ENCODE peak calls at places on chromosomes 4 and X, in ten cellular contexts. E, K, O, U, Y, M, V, N, B and S are unnamed samples.

GRCh38 chr4:11912886-11913285 is 484.2 kb upstream of the HS3ST1 start:
- DNase-seq in E (no peak), K (no peak), O (no peak), U (no peak), Y (peak; percentile 82), M (no peak), V (peak; percentile 39), N (peak; percentile 38), B (no peak), S (no peak)

GRCh38 chr4:152697284-152698011 is 17.7 kb upstream of the TMEM154 start:
- DNase-seq in E (peak; percentile 29), K (peak; percentile 21), O (no peak), U (no peak), Y (no peak), M (peak; percentile 75), V (no peak), N (no peak), B (no peak), S (no peak)

GRCh38 chrX:18899796-18900380 is 84.0 kb downstream of the PHKA2 start:
- DNase-seq in E (no peak), K (no peak), O (no peak), U (no peak), Y (peak; percentile 4), M (no peak), V (peak; percentile 10), N (no peak), B (no peak), S (peak; percentile 10)

GRCh38 chr4:183130328-183131155 is 31.5 kb downstream of the WWC2 start:
- DNase-seq in E (no peak), K (peak; percentile 29), O (no peak), U (no peak), Y (peak; percentile 34), M (no peak), V (peak; percentile 47), N (no peak), B (peak; percentile 58), S (peak; percentile 25)

GRCh38 chr4:41307633-41308032 is 50.9 kb downstream of the UCHL1 start:
- DNase-seq in E (no peak), K (no peak), O (no peak), U (no peak), Y (no peak), M (no peak), V (peak; percentile 22), N (no peak), B (no peak), S (no peak)

GRCh38 chr4:57501715-57502114 is 391.5 kb upstream of the IGFBP7 start:
- DNase-seq in E (no peak), K (no peak), O (no peak), U (no peak), Y (peak; percentile 20), M (no peak), V (peak; percentile 30), N (peak; percentile 78), B (no peak), S (no peak)

GRCh38 chr4:154958621-154959358 is 177.7 kb downstream of the RBM46 start:
- DNase-seq in E (peak; percentile 19), K (no peak), O (peak; percentile 67), U (peak; percentile 19), Y (peak; percentile 61), M (no peak), V (peak; percentile 69), N (no peak), B (no peak), S (no peak)

GRCh38 chrX:40149286-40150175 is 51.8 kb upstream of the BCOR start:
- DNase-seq in E (no peak), K (no peak), O (no peak), U (no peak), Y (no peak), M (no peak), V (no peak), N (no peak), B (no peak), S (no peak)

GRCh38 chr4:168524006-168524405 is 27.2 kb downstream of the PALLD start:
- DNase-seq in E (no peak), K (no peak), O (no peak), U (no peak), Y (peak; percentile 66), M (no peak), V (peak; percentile 83), N (peak; percentile 75), B (no peak), S (peak; percentile 77)

GRCh38 chrX:129522184-129523059 is 868 bp downstream of the SMARCA1 start:
- DNase-seq in E (peak; percentile 31), K (peak; percentile 74), O (peak; percentile 73), U (peak; percentile 37), Y (peak; percentile 52), M (peak; percentile 19), V (peak; percentile 67), N (no peak), B (peak; percentile 46), S (peak; percentile 48)

GRCh38 chr4:172207258-172207657 is 394.1 kb downstream of the GALNTL6 start:
- DNase-seq in E (no peak), K (no peak), O (no peak), U (no peak), Y (no peak), M (no peak), V (no peak), N (no peak), B (no peak), S (no peak)

GRCh38 chrX:6299724-6300123 is 71.1 kb upstream of the NLGN4X start:
- DNase-seq in E (no peak), K (no peak), O (no peak), U (no peak), Y (no peak), M (no peak), V (no peak), N (no peak), B (no peak), S (no peak)

GRCh38 chrX:130637591-130637990 is 235.8 kb downstream of the RBMX2 start:
- DNase-seq in E (no peak), K (no peak), O (no peak), U (no peak), Y (peak; percentile 31), M (no peak), V (peak; percentile 56), N (no peak), B (no peak), S (peak; percentile 56)

GRCh38 chr4:2881431-2881830 is 37.8 kb downstream of the ADD1 start:
- DNase-seq in E (no peak), K (no peak), O (no peak), U (no peak), Y (no peak), M (no peak), V (no peak), N (no peak), B (no peak), S (no peak)

GRCh38 chrX:53440101-53440500 is 5.9 kb upstream of the HSD17B10 start:
- DNase-seq in E (no peak), K (no peak), O (no peak), U (no peak), Y (no peak), M (no peak), V (no peak), N (no peak), B (no peak), S (no peak)

GRCh38 chr4:188867796-188868195 is 728.6 kb downstream of the TRIML1 start:
- DNase-seq in E (no peak), K (no peak), O (no peak), U (no peak), Y (no peak), M (no peak), V (no peak), N (no peak), B (no peak), S (no peak)

GRCh38 chrX:9873952-9874351 is 87.7 kb downstream of the SHROOM2 start:
- DNase-seq in E (peak; percentile 30), K (peak; percentile 28), O (no peak), U (peak; percentile 31), Y (no peak), M (peak; percentile 22), V (no peak), N (no peak), B (peak; percentile 56), S (peak; percentile 25)

DNA sequence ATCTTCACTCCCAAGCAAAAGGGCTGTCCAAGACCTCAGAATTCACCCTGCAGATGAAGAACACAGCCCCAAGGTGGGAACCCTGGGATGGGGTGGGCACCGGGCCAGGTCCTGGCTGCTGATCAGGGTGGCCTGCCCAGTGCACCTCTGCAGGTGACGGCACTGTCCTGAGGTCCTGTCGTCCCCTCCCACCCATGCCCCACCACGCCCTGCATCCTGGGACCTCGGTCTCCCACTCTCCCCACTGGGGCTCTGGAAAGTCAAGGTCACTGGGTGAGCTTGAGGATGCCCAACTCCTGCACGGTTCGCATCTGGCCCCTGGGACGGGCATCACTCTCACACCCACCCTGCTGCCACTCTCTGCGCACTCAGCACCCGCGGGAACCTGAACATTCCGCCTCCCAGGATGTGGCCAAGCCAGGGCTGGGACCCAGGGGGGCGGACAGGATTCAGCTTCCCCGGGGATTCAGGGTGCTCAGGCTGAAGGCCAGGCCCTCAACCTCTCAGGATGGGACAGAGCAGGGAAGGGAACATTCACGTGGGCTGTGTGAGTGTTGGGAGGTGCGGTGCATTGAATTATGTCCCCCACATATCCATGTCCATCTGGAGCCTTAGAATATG is 115.9 kb downstream of the CPZ start:
- DNase-seq in E (no peak), K (no peak), O (peak; percentile 55), U (no peak), Y (no peak), M (no peak), V (no peak), N (no peak), B (no peak), S (no peak)
- TF ChIP-seq CTCF in E (no peak), K (no peak), O (no peak), U (no peak), Y (no peak), M (no peak), V (no peak), N (no peak), B (no peak), S (no peak)

GRCh38 chr4:140637836-140638235 is 69.1 kb upstream of the UCP1 start:
- DNase-seq in E (peak; percentile 35), K (peak; percentile 33), O (no peak), U (peak; percentile 48), Y (peak; percentile 24), M (no peak), V (peak; percentile 41), N (no peak), B (no peak), S (no peak)
- TF ChIP-seq CTCF in E (peak; percentile 49), K (no peak), O (no peak), U (peak; percentile 57), Y (peak; percentile 35), M (no peak), V (peak; percentile 57), N (peak; percentile 34), B (peak; percentile 8), S (peak; percentile 25)

GRCh38 chr4:162767090-162767489 is 399.6 kb downstream of the NAF1 start:
- DNase-seq in E (no peak), K (no peak), O (no peak), U (no peak), Y (no peak), M (no peak), V (no peak), N (no peak), B (no peak), S (no peak)

GRCh38 chr4:162770761-162771490 is 395.8 kb downstream of the NAF1 start:
- DNase-seq in E (no peak), K (no peak), O (no peak), U (no peak), Y (no peak), M (no peak), V (peak; percentile 75), N (no peak), B (no peak), S (no peak)
- TF ChIP-seq CTCF in E (no peak), K (no peak), O (no peak), U (no peak), Y (no peak), M (no peak), V (no peak), N (no peak), B (no peak), S (no peak)

GRCh38 chr4:140595065-140595464 is 26.3 kb upstream of the UCP1 start:
- DNase-seq in E (peak; percentile 41), K (peak; percentile 39), O (no peak), U (peak; percentile 33), Y (peak; percentile 25), M (no peak), V (peak; percentile 30), N (no peak), B (no peak), S (peak; percentile 10)
- TF ChIP-seq CTCF in E (peak; percentile 52), K (peak; percentile 63), O (no peak), U (peak; percentile 45), Y (peak; percentile 64), M (no peak), V (peak; percentile 49), N (peak; percentile 40), B (no peak), S (peak; percentile 52)